ENCODE peak calls at places on chromosome 7, in five cellular contexts. One of them, this sample, is unnamed.

GRCh38 chr7:128744366-128744905 is 5.3 kb downstream of the CALU start:
- DNase-seq in heart right ventricle: no peak
- DNase-seq in prostate gland: no peak
- DNase-seq in AG04449: no peak
- DNase-seq in MM.1S: no peak
- DNase-seq in this sample: no peak

GRCh38 chr7:45593877-45594276 is 19.7 kb downstream of the ADCY1 start:
- DNase-seq in heart right ventricle: no peak
- DNase-seq in prostate gland: no peak
- DNase-seq in AG04449: no peak
- DNase-seq in MM.1S: no peak
- DNase-seq in this sample: no peak

GRCh38 chr7:110090113-110090820 is 1000.7 kb upstream of the LRRN3 start:
- DNase-seq in heart right ventricle: no peak
- DNase-seq in prostate gland: no peak
- DNase-seq in AG04449: no peak
- DNase-seq in MM.1S: peak; percentile 55
- DNase-seq in this sample: no peak

GRCh38 chr7:141652691-141653090 is 49.3 kb downstream of the DENND11 start:
- DNase-seq in heart right ventricle: no peak
- DNase-seq in prostate gland: no peak
- DNase-seq in AG04449: no peak
- DNase-seq in MM.1S: no peak
- DNase-seq in this sample: no peak

GRCh38 chr7:27166475-27167169 is 1.3 kb upstream of the HOXA9 start:
- DNase-seq in heart right ventricle: no peak
- DNase-seq in prostate gland: no peak
- DNase-seq in AG04449: no peak
- DNase-seq in MM.1S: no peak
- DNase-seq in this sample: no peak

GRCh38 chr7:91569702-91570457 is 305.6 kb downstream of the FZD1 start:
- DNase-seq in heart right ventricle: no peak
- DNase-seq in prostate gland: peak; percentile 38
- DNase-seq in AG04449: no peak
- DNase-seq in MM.1S: no peak
- DNase-seq in this sample: no peak

GRCh38 chr7:477626-478220 is 41.9 kb downstream of the PDGFA start:
- DNase-seq in heart right ventricle: no peak
- DNase-seq in prostate gland: no peak
- DNase-seq in AG04449: no peak
- DNase-seq in MM.1S: no peak
- DNase-seq in this sample: no peak

GRCh38 chr7:107147464-107148214 is 21.2 kb upstream of the HBP1 start:
- DNase-seq in heart right ventricle: no peak
- DNase-seq in prostate gland: no peak
- DNase-seq in AG04449: no peak
- DNase-seq in MM.1S: peak; percentile 68
- DNase-seq in this sample: no peak

GRCh38 chr7:64887756-64888508 is 15.1 kb upstream of the ZNF273 start:
- DNase-seq in heart right ventricle: no peak
- DNase-seq in prostate gland: no peak
- DNase-seq in AG04449: no peak
- DNase-seq in MM.1S: no peak
- DNase-seq in this sample: no peak

GRCh38 chr7:92695308-92696261 is 105.4 kb upstream of the FAM133B start:
- DNase-seq in heart right ventricle: peak; percentile 27
- DNase-seq in prostate gland: peak; percentile 25
- DNase-seq in AG04449: peak; percentile 86
- DNase-seq in MM.1S: no peak
- DNase-seq in this sample: no peak

GRCh38 chr7:128201690-128202085 is 39.4 kb upstream of the LEP start:
- DNase-seq in heart right ventricle: no peak
- DNase-seq in prostate gland: no peak
- DNase-seq in AG04449: no peak
- DNase-seq in MM.1S: no peak
- DNase-seq in this sample: no peak

GRCh38 chr7:2757361-2757903 is 69.4 kb downstream of the AMZ1 start:
- DNase-seq in heart right ventricle: peak; percentile 50
- DNase-seq in prostate gland: peak; percentile 72
- DNase-seq in AG04449: no peak
- DNase-seq in MM.1S: peak; percentile 74
- DNase-seq in this sample: peak; percentile 46

GRCh38 chr7:146387140-146387539 is 270.5 kb downstream of the CNTNAP2 start:
- DNase-seq in heart right ventricle: no peak
- DNase-seq in prostate gland: no peak
- DNase-seq in AG04449: no peak
- DNase-seq in MM.1S: peak; percentile 37
- DNase-seq in this sample: no peak

GRCh38 chr7:101172854-101173751 is 7.0 kb downstream of the NAT16 start:
- DNase-seq in heart right ventricle: peak; percentile 55
- DNase-seq in prostate gland: peak; percentile 67
- DNase-seq in AG04449: no peak
- DNase-seq in MM.1S: no peak
- DNase-seq in this sample: no peak

GRCh38 chr7:131284702-131285419 is 42.8 kb upstream of the MKLN1 start:
- DNase-seq in heart right ventricle: no peak
- DNase-seq in prostate gland: peak; percentile 94
- DNase-seq in AG04449: no peak
- DNase-seq in MM.1S: no peak
- DNase-seq in this sample: peak; percentile 47

GRCh38 chr7:93249749-93250148 is 17.6 kb downstream of the VPS50 start:
- DNase-seq in heart right ventricle: no peak
- DNase-seq in prostate gland: no peak
- DNase-seq in AG04449: no peak
- DNase-seq in MM.1S: no peak
- DNase-seq in this sample: no peak

GRCh38 chr7:19491371-19491770 is 217.5 kb downstream of the POLR1F start:
- DNase-seq in heart right ventricle: no peak
- DNase-seq in prostate gland: no peak
- DNase-seq in AG04449: no peak
- DNase-seq in MM.1S: no peak
- DNase-seq in this sample: no peak

GRCh38 chr7:26574476-26574875 is 282.8 kb downstream of the SNX10 start:
- DNase-seq in heart right ventricle: no peak
- DNase-seq in prostate gland: no peak
- DNase-seq in AG04449: no peak
- DNase-seq in MM.1S: no peak
- DNase-seq in this sample: no peak

GRCh38 chr7:42910306-42910705 is 1.6 kb downstream of the C7orf25 start:
- DNase-seq in heart right ventricle: no peak
- DNase-seq in prostate gland: no peak
- DNase-seq in AG04449: no peak
- DNase-seq in MM.1S: no peak
- DNase-seq in this sample: no peak
- H3K4me3 ChIP-seq in heart right ventricle: no peak overlapping the region
- H3K4me3 ChIP-seq in prostate gland: no peak overlapping the region
- H3K4me3 ChIP-seq in AG04449: no peak overlapping the region
- H3K4me3 ChIP-seq in MM.1S: no peak overlapping the region
- H3K4me3 ChIP-seq in this sample: no peak overlapping the region

GRCh38 chr7:16066805-16067459 is 354.4 kb downstream of the CRPPA start:
- DNase-seq in heart right ventricle: no peak
- DNase-seq in prostate gland: no peak
- DNase-seq in AG04449: no peak
- DNase-seq in MM.1S: no peak
- DNase-seq in this sample: no peak

GRCh38 chr7:16071246-16071857 is 350.0 kb downstream of the CRPPA start:
- DNase-seq in heart right ventricle: no peak
- DNase-seq in prostate gland: no peak
- DNase-seq in AG04449: no peak
- DNase-seq in MM.1S: peak; percentile 72
- DNase-seq in this sample: no peak

GRCh38 chr7:16067695-16068094 is 353.6 kb downstream of the CRPPA start:
- DNase-seq in heart right ventricle: no peak
- DNase-seq in prostate gland: no peak
- DNase-seq in AG04449: no peak
- DNase-seq in MM.1S: no peak
- DNase-seq in this sample: no peak

DNA sequence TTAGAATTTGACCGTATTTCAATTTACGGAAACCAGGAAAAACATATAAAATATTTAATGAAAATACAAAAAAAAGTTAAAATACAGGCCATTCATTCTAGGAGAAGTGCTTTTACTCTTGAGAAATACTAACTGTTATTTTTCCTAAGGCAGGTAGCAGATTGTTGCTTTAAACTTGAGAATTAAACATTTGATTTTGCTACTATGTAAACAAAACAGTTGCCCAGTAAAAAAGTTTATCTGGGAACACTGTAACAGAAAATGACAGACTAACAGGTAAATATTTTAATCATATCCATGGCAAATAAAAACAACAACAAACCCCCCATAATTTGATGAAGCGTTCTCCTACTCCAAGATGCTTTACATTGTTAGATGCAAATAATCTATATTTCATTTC is 350.5 kb downstream of the CRPPA start:
- DNase-seq in heart right ventricle: no peak
- DNase-seq in prostate gland: no peak
- DNase-seq in AG04449: no peak
- DNase-seq in MM.1S: no peak
- DNase-seq in this sample: no peak
- H3K4me3 ChIP-seq in heart right ventricle: peak overlapping the region; percentile 3
- H3K4me3 ChIP-seq in prostate gland: no peak overlapping the region
- H3K4me3 ChIP-seq in AG04449: no peak overlapping the region
- H3K4me3 ChIP-seq in MM.1S: no peak overlapping the region
- H3K4me3 ChIP-seq in this sample: no peak overlapping the region

GRCh38 chr7:157299317-157299612 is 37.5 kb upstream of the DNAJB6 start:
- DNase-seq in heart right ventricle: no peak
- DNase-seq in prostate gland: no peak
- DNase-seq in AG04449: no peak
- DNase-seq in MM.1S: no peak
- DNase-seq in this sample: no peak

GRCh38 chr7:157302314-157302711 is 34.5 kb upstream of the DNAJB6 start:
- DNase-seq in heart right ventricle: peak; percentile 43
- DNase-seq in prostate gland: peak; percentile 20
- DNase-seq in AG04449: no peak
- DNase-seq in MM.1S: peak; percentile 92
- DNase-seq in this sample: no peak

GRCh38 chr7:157297071-157297638 is 39.6 kb upstream of the DNAJB6 start:
- DNase-seq in heart right ventricle: no peak
- DNase-seq in prostate gland: no peak
- DNase-seq in AG04449: no peak
- DNase-seq in MM.1S: no peak
- DNase-seq in this sample: no peak

GRCh38 chr7:157299613-157300405 is 37.0 kb upstream of the DNAJB6 start:
- DNase-seq in heart right ventricle: no peak
- DNase-seq in prostate gland: no peak
- DNase-seq in AG04449: no peak
- DNase-seq in MM.1S: no peak
- DNase-seq in this sample: no peak

GRCh38 chr7:157300406-157300770 is 36.4 kb upstream of the DNAJB6 start:
- DNase-seq in heart right ventricle: no peak
- DNase-seq in prostate gland: no peak
- DNase-seq in AG04449: no peak
- DNase-seq in MM.1S: no peak
- DNase-seq in this sample: no peak
- H3K4me3 ChIP-seq in heart right ventricle: no peak overlapping the region
- H3K4me3 ChIP-seq in prostate gland: no peak overlapping the region
- H3K4me3 ChIP-seq in AG04449: no peak overlapping the region
- H3K4me3 ChIP-seq in MM.1S: no peak overlapping the region
- H3K4me3 ChIP-seq in this sample: no peak overlapping the region

GRCh38 chr7:155229548-155230168 is 68.0 kb upstream of the INSIG1 start:
- DNase-seq in heart right ventricle: no peak
- DNase-seq in prostate gland: no peak
- DNase-seq in AG04449: no peak
- DNase-seq in MM.1S: no peak
- DNase-seq in this sample: no peak
- H3K4me3 ChIP-seq in heart right ventricle: no peak overlapping the region
- H3K4me3 ChIP-seq in prostate gland: no peak overlapping the region
- H3K4me3 ChIP-seq in AG04449: no peak overlapping the region
- H3K4me3 ChIP-seq in MM.1S: no peak overlapping the region
- H3K4me3 ChIP-seq in this sample: no peak overlapping the region

This sample was measured in thoracic aorta.